ENCODE peak calls at places on chromosome 3, in four cellular contexts. D is A549, R is HepG2, B is GM12878. I is an unnamed sample.

GRCh38 chr3:183514048-183514447 is 41.5 kb downstream of the KLHL6 start:
- DNase-seq in D (no peak), R (no peak), B (no peak), I (no peak)

GRCh38 chr3:127104586-127104985 is 88.3 kb upstream of the PRR23E start:
- DNase-seq in D (no peak), R (no peak), B (no peak), I (no peak)

GRCh38 chr3:53845103-53845880 is 927 bp downstream of the CHDH start:
- DNase-seq in D (peak), R (peak), B (no peak), I (no peak)

GRCh38 chr3:34882764-34883163 is 756.6 kb upstream of the ARPP21 start:
- DNase-seq in D (no peak), R (no peak), B (no peak), I (peak)

GRCh38 chr3:38555149-38555840 is 59.2 kb downstream of the EXOG start:
- DNase-seq in D (no peak), R (no peak), B (no peak), I (no peak)

GRCh38 chr3:61940241-61940640 is 378.9 kb downstream of the PTPRG start:
- DNase-seq in D (no peak), R (no peak), B (no peak), I (no peak)

GRCh38 chr3:20999661-21000060 is 751.3 kb downstream of the ZNF385D start:
- DNase-seq in D (no peak), R (no peak), B (no peak), I (no peak)

GRCh38 chr3:195159819-195160175 is 111.2 kb downstream of the XXYLT1 start:
- DNase-seq in D (no peak), R (no peak), B (no peak), I (no peak)

GRCh38 chr3:134652409-134652831 is 1.6 kb upstream of the KY start:
- DNase-seq in D (no peak), R (no peak), B (no peak), I (no peak)

GRCh38 chr3:195011231-195011834 is 259.6 kb downstream of the XXYLT1 start:
- DNase-seq in D (no peak), R (no peak), B (no peak), I (no peak)

GRCh38 chr3:72655151-72655551 is 193.1 kb downstream of the SHQ1 start:
- DNase-seq in D (no peak), R (no peak), B (no peak), I (no peak)

GRCh38 chr3:128537091-128537703 is 44.2 kb upstream of the GATA2 start:
- DNase-seq in D (no peak), R (no peak), B (no peak), I (no peak)

GRCh38 chr3:14319654-14320182 is 82.7 kb upstream of the SLC6A6 start:
- DNase-seq in D (peak), R (peak), B (peak), I (peak)

GRCh38 chr3:130539005-130539404 is 22.0 kb downstream of the COL6A6 start:
- DNase-seq in D (peak), R (peak), B (no peak), I (peak)

GRCh38 chr3:138465927-138466326 is 31.5 kb downstream of the ESYT3 start:
- DNase-seq in D (no peak), R (no peak), B (no peak), I (no peak)
- TF ChIP-seq PBX3 in D (no peak), R (no peak), B (no peak), I (no peak)

DNA sequence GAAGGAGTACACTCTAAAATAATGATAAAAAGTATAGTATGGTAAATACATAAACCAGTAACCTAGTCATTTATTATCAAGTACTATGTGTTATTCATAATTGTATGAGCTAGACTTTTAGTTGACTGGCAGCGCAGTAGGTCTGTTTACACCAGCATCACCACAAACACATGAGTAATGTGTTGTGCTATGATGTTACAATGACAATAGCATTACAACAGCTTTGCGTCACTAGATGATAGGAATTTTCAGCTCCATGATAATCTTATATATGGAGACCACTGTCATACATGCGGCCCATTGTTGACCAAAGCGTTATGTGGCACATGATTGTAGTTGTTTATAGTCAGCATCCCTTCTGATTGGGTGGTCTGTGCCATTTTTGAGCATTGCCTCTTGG is 138.9 kb upstream of the UBE2E1 start:
- DNase-seq in D (no peak), R (no peak), B (no peak), I (no peak)
- TF ChIP-seq PBX3 in D (no peak), R (no peak), B (no peak), I (no peak)

GRCh38 chr3:100777271-100777670 is 68.0 kb downstream of the TFG start:
- DNase-seq in D (no peak), R (no peak), B (no peak), I (no peak)
- TF ChIP-seq PBX3 in D (no peak), R (no peak), B (no peak), I (no peak)

GRCh38 chr3:99670556-99670950 is 32.2 kb downstream of the COL8A1 start:
- DNase-seq in D (no peak), R (no peak), B (no peak), I (no peak)

GRCh38 chr3:99666201-99666600 is 27.8 kb downstream of the COL8A1 start:
- DNase-seq in D (no peak), R (no peak), B (no peak), I (no peak)

GRCh38 chr3:99668044-99668443 is 29.6 kb downstream of the COL8A1 start:
- DNase-seq in D (no peak), R (no peak), B (no peak), I (no peak)

GRCh38 chr3:99674086-99674789 is 35.8 kb downstream of the COL8A1 start:
- DNase-seq in D (no peak), R (no peak), B (no peak), I (no peak)

DNA sequence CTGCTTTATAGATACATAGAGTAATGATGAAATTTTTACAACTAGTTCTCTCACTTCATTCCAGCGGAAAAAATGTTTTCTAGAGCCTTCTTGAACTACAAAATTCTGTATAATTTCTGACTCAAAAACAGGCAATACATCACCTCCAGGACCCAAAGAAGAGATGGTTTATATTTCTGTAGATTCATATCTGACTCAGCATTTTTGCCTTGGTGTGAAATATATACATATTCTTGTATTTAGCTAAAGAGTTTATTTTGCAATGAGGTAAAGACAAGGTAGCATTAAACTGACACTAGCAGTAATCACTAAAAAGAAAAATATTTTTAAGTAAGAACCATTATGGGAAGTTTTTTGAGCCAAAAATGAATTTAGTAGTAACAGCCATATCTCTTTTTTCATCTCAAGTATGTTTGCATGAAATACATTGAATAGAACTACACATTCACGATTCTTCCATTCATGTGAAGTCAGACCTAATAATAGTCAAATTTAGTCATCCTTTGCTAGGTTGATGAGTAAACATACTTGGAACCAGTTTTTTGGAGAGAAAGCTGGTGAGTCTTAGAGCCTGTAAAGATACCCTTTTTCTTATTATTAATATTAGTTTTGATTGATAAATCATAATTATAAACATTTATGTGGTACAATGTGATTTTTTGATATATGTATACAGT is 31.6 kb downstream of the COL8A1 start:
- DNase-seq in D (no peak), R (no peak), B (no peak), I (no peak)
- TF ChIP-seq PBX3 in D (no peak), R (no peak), B (no peak), I (no peak)

DNA sequence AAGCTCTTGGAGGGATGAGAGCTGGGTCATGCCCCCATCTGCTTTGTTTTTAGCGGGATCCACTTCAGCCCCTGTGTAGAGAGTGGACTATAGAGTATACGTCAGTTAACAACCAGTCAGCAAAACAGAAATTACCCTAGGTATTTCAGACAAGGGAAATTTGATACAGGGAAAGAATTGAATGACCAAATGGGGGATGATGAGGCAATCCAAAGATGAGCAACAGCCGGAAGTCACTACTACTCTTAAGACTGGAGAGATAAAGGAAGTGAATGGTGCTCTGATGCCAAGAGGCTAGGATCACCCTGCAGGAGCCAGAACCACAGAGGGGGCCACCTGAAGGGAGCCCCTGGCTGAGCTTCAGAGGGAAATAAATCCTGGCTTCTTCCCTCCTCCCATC is 1.7 kb upstream of the GPR62 start:
- DNase-seq in D (no peak), R (no peak), B (no peak), I (no peak)
- TF ChIP-seq PBX3 in D (no peak), R (no peak), B (no peak), I (no peak)

I was measured in SK-N-SH.